ENCODE peak calls at places on chromosomes 7 and 10, in four cellular contexts. One of them, this sample, is unnamed.

GRCh38 chr7:50665403-50666123 is 100.4 kb upstream of the DDC start:
- DNase-seq in pancreas: no peak
- DNase-seq in activated CD4-positive, alpha-beta T cell treated with anti-CD3 and anti-CD28 coated beads for 24 hours: no peak
- DNase-seq in T-cell: no peak
- DNase-seq in this sample: no peak

GRCh38 chr10:71696635-71697326 is 22.8 kb downstream of the C10orf105 start:
- DNase-seq in pancreas: peak; percentile 46
- DNase-seq in activated CD4-positive, alpha-beta T cell treated with anti-CD3 and anti-CD28 coated beads for 24 hours: peak; percentile 62
- DNase-seq in T-cell: peak; percentile 70
- DNase-seq in this sample: peak; percentile 80

GRCh38 chr7:81327468-81327867 is 408.6 kb upstream of the SEMA3C start:
- DNase-seq in pancreas: no peak
- DNase-seq in activated CD4-positive, alpha-beta T cell treated with anti-CD3 and anti-CD28 coated beads for 24 hours: no peak
- DNase-seq in T-cell: no peak
- DNase-seq in this sample: no peak

GRCh38 chr10:127962205-127962604 is 55.3 kb downstream of the PTPRE start:
- DNase-seq in pancreas: no peak
- DNase-seq in activated CD4-positive, alpha-beta T cell treated with anti-CD3 and anti-CD28 coated beads for 24 hours: no peak
- DNase-seq in T-cell: no peak
- DNase-seq in this sample: no peak

GRCh38 chr10:31554556-31554955 is 235.5 kb downstream of the ZEB1 start:
- DNase-seq in pancreas: no peak
- DNase-seq in activated CD4-positive, alpha-beta T cell treated with anti-CD3 and anti-CD28 coated beads for 24 hours: no peak
- DNase-seq in T-cell: no peak
- DNase-seq in this sample: no peak

GRCh38 chr10:12589271-12589670 is 239.9 kb downstream of the CAMK1D start:
- DNase-seq in pancreas: no peak
- DNase-seq in activated CD4-positive, alpha-beta T cell treated with anti-CD3 and anti-CD28 coated beads for 24 hours: no peak
- DNase-seq in T-cell: no peak
- DNase-seq in this sample: no peak

GRCh38 chr7:155886391-155887173 is 74.3 kb upstream of the SHH start:
- DNase-seq in pancreas: no peak
- DNase-seq in activated CD4-positive, alpha-beta T cell treated with anti-CD3 and anti-CD28 coated beads for 24 hours: no peak
- DNase-seq in T-cell: no peak
- DNase-seq in this sample: no peak

GRCh38 chr7:106731637-106732036 is 70.7 kb upstream of the CCDC71L start:
- DNase-seq in pancreas: no peak
- DNase-seq in activated CD4-positive, alpha-beta T cell treated with anti-CD3 and anti-CD28 coated beads for 24 hours: no peak
- DNase-seq in T-cell: no peak
- DNase-seq in this sample: no peak

GRCh38 chr10:21508987-21509334 is 16.5 kb downstream of the SKIDA1 start:
- DNase-seq in pancreas: no peak
- DNase-seq in activated CD4-positive, alpha-beta T cell treated with anti-CD3 and anti-CD28 coated beads for 24 hours: no peak
- DNase-seq in T-cell: no peak
- DNase-seq in this sample: no peak

GRCh38 chr10:5314866-5315265 is 49.9 kb upstream of the UCN3 start:
- DNase-seq in pancreas: no peak
- DNase-seq in activated CD4-positive, alpha-beta T cell treated with anti-CD3 and anti-CD28 coated beads for 24 hours: no peak
- DNase-seq in T-cell: no peak
- DNase-seq in this sample: no peak

GRCh38 chr10:84059526-84059925 is 79.8 kb upstream of the GHITM start:
- DNase-seq in pancreas: no peak
- DNase-seq in activated CD4-positive, alpha-beta T cell treated with anti-CD3 and anti-CD28 coated beads for 24 hours: no peak
- DNase-seq in T-cell: no peak
- DNase-seq in this sample: no peak

GRCh38 chr7:1320616-1321289 is 88.1 kb downstream of the UNCX start:
- DNase-seq in pancreas: no peak
- DNase-seq in activated CD4-positive, alpha-beta T cell treated with anti-CD3 and anti-CD28 coated beads for 24 hours: no peak
- DNase-seq in T-cell: no peak
- DNase-seq in this sample: no peak

GRCh38 chr7:91789558-91789957 is 90.9 kb downstream of the MTERF1 start:
- DNase-seq in pancreas: no peak
- DNase-seq in activated CD4-positive, alpha-beta T cell treated with anti-CD3 and anti-CD28 coated beads for 24 hours: no peak
- DNase-seq in T-cell: no peak
- DNase-seq in this sample: no peak

GRCh38 chr7:3436746-3437145 is 135.7 kb downstream of the SDK1 start:
- DNase-seq in pancreas: no peak
- DNase-seq in activated CD4-positive, alpha-beta T cell treated with anti-CD3 and anti-CD28 coated beads for 24 hours: no peak
- DNase-seq in T-cell: no peak
- DNase-seq in this sample: no peak

GRCh38 chr10:85615556-85615955 is 751.0 kb downstream of the GRID1 start:
- DNase-seq in pancreas: no peak
- DNase-seq in activated CD4-positive, alpha-beta T cell treated with anti-CD3 and anti-CD28 coated beads for 24 hours: no peak
- DNase-seq in T-cell: no peak
- DNase-seq in this sample: no peak

GRCh38 chr7:134854816-134855215 is 75.4 kb downstream of the CALD1 start:
- DNase-seq in pancreas: no peak
- DNase-seq in activated CD4-positive, alpha-beta T cell treated with anti-CD3 and anti-CD28 coated beads for 24 hours: no peak
- DNase-seq in T-cell: no peak
- DNase-seq in this sample: no peak

GRCh38 chr7:55188590-55189446 is 170.0 kb downstream of the EGFR start:
- DNase-seq in pancreas: no peak
- DNase-seq in activated CD4-positive, alpha-beta T cell treated with anti-CD3 and anti-CD28 coated beads for 24 hours: no peak
- DNase-seq in T-cell: no peak
- DNase-seq in this sample: peak; percentile 25

GRCh38 chr10:95815133-95815532 is 59.2 kb downstream of the ENTPD1 start:
- DNase-seq in pancreas: no peak
- DNase-seq in activated CD4-positive, alpha-beta T cell treated with anti-CD3 and anti-CD28 coated beads for 24 hours: no peak
- DNase-seq in T-cell: no peak
- DNase-seq in this sample: no peak

GRCh38 chr7:155533120-155533826 is 13.1 kb downstream of the CNPY1 start:
- DNase-seq in pancreas: no peak
- DNase-seq in activated CD4-positive, alpha-beta T cell treated with anti-CD3 and anti-CD28 coated beads for 24 hours: no peak
- DNase-seq in T-cell: no peak
- DNase-seq in this sample: no peak

GRCh38 chr10:74021248-74022055 is 23.5 kb downstream of the VCL start:
- DNase-seq in pancreas: no peak
- DNase-seq in activated CD4-positive, alpha-beta T cell treated with anti-CD3 and anti-CD28 coated beads for 24 hours: no peak
- DNase-seq in T-cell: no peak
- DNase-seq in this sample: no peak

GRCh38 chr7:25731035-25731880 is 420.7 kb upstream of the NFE2L3 start:
- DNase-seq in pancreas: no peak
- DNase-seq in activated CD4-positive, alpha-beta T cell treated with anti-CD3 and anti-CD28 coated beads for 24 hours: no peak
- DNase-seq in T-cell: no peak
- DNase-seq in this sample: no peak

GRCh38 chr7:43869898-43870240 is 552 bp upstream of the MRPS24 start:
- DNase-seq in pancreas: no peak
- DNase-seq in activated CD4-positive, alpha-beta T cell treated with anti-CD3 and anti-CD28 coated beads for 24 hours: no peak
- DNase-seq in T-cell: no peak
- DNase-seq in this sample: peak; percentile 26

GRCh38 chr10:110822065-110822707 is 49.5 kb upstream of the PDCD4 start:
- DNase-seq in pancreas: no peak
- DNase-seq in activated CD4-positive, alpha-beta T cell treated with anti-CD3 and anti-CD28 coated beads for 24 hours: no peak
- DNase-seq in T-cell: no peak
- DNase-seq in this sample: no peak

GRCh38 chr7:96992624-96993452 is 12.5 kb upstream of the DLX6 start:
- DNase-seq in pancreas: no peak
- DNase-seq in activated CD4-positive, alpha-beta T cell treated with anti-CD3 and anti-CD28 coated beads for 24 hours: no peak
- DNase-seq in T-cell: no peak
- DNase-seq in this sample: no peak

GRCh38 chr10:132591166-132591971 is 53.8 kb downstream of the INPP5A start:
- DNase-seq in pancreas: peak; percentile 76
- DNase-seq in activated CD4-positive, alpha-beta T cell treated with anti-CD3 and anti-CD28 coated beads for 24 hours: no peak
- DNase-seq in T-cell: no peak
- DNase-seq in this sample: peak; percentile 71

GRCh38 chr7:33108591-33108930 is 643 bp downstream of the RP9 start:
- DNase-seq in pancreas: no peak
- DNase-seq in activated CD4-positive, alpha-beta T cell treated with anti-CD3 and anti-CD28 coated beads for 24 hours: peak; percentile 18
- DNase-seq in T-cell: peak; percentile 9
- DNase-seq in this sample: peak; percentile 13

GRCh38 chr7:42624471-42624870 is 287.4 kb downstream of the C7orf25 start:
- DNase-seq in pancreas: no peak
- DNase-seq in activated CD4-positive, alpha-beta T cell treated with anti-CD3 and anti-CD28 coated beads for 24 hours: no peak
- DNase-seq in T-cell: no peak
- DNase-seq in this sample: no peak

GRCh38 chr7:92448185-92448747 is 984 bp downstream of the GATAD1 start:
- DNase-seq in pancreas: peak; percentile 73
- DNase-seq in activated CD4-positive, alpha-beta T cell treated with anti-CD3 and anti-CD28 coated beads for 24 hours: peak; percentile 18
- DNase-seq in T-cell: peak; percentile 65
- DNase-seq in this sample: peak; percentile 67

This sample was measured in transverse colon.